ENCODE peak calls at places on chromosomes 7 and 10, in six cellular contexts. One of them, this sample, is unnamed.

GRCh38 chr10:69409968-69410367 is 6.8 kb downstream of the TACR2 start:
- DNase-seq in upper lobe of right lung: no peak
- DNase-seq in EL: no peak
- DNase-seq in GM23338: no peak
- DNase-seq in suprapubic skin: no peak
- DNase-seq in neural crest cell: no peak
- DNase-seq in this sample: no peak

GRCh38 chr10:47134166-47134565 is 165.8 kb upstream of the GDF10 start:
- DNase-seq in upper lobe of right lung: no peak
- DNase-seq in EL: no peak
- DNase-seq in GM23338: no peak
- DNase-seq in suprapubic skin: no peak
- DNase-seq in neural crest cell: no peak
- DNase-seq in this sample: no peak

GRCh38 chr7:107078517-107078966 is 34.0 kb downstream of the PRKAR2B start:
- DNase-seq in upper lobe of right lung: peak
- DNase-seq in EL: peak
- DNase-seq in GM23338: no peak
- DNase-seq in suprapubic skin: no peak
- DNase-seq in neural crest cell: no peak
- DNase-seq in this sample: no peak

GRCh38 chr10:99682032-99682431 is 22.7 kb downstream of the ENTPD7 start:
- DNase-seq in upper lobe of right lung: no peak
- DNase-seq in EL: no peak
- DNase-seq in GM23338: no peak
- DNase-seq in suprapubic skin: no peak
- DNase-seq in neural crest cell: no peak
- DNase-seq in this sample: no peak

GRCh38 chr7:73740771-73741170 is 2.2 kb upstream of the ABHD11 start:
- DNase-seq in upper lobe of right lung: no peak
- DNase-seq in EL: no peak
- DNase-seq in GM23338: peak
- DNase-seq in suprapubic skin: no peak
- DNase-seq in neural crest cell: no peak
- DNase-seq in this sample: no peak

GRCh38 chr7:83365746-83366145 is 203.1 kb upstream of the PCLO start:
- DNase-seq in upper lobe of right lung: no peak
- DNase-seq in EL: no peak
- DNase-seq in GM23338: no peak
- DNase-seq in suprapubic skin: no peak
- DNase-seq in neural crest cell: no peak
- DNase-seq in this sample: no peak

GRCh38 chr10:48804740-48805182 is 120.1 kb downstream of the WDFY4 start:
- DNase-seq in upper lobe of right lung: no peak
- DNase-seq in EL: no peak
- DNase-seq in GM23338: no peak
- DNase-seq in suprapubic skin: no peak
- DNase-seq in neural crest cell: no peak
- DNase-seq in this sample: no peak

GRCh38 chr7:90320801-90321494 is at the start of gene FAM237B:
- DNase-seq in upper lobe of right lung: no peak
- DNase-seq in EL: peak
- DNase-seq in GM23338: peak
- DNase-seq in suprapubic skin: no peak
- DNase-seq in neural crest cell: peak
- DNase-seq in this sample: no peak

GRCh38 chr7:130095812-130096211 is 25.5 kb downstream of the KLHDC10 start:
- DNase-seq in upper lobe of right lung: no peak
- DNase-seq in EL: peak
- DNase-seq in GM23338: no peak
- DNase-seq in suprapubic skin: no peak
- DNase-seq in neural crest cell: no peak
- DNase-seq in this sample: no peak

GRCh38 chr7:145919712-145920111 is 196.9 kb upstream of the CNTNAP2 start:
- DNase-seq in upper lobe of right lung: no peak
- DNase-seq in EL: no peak
- DNase-seq in GM23338: no peak
- DNase-seq in suprapubic skin: no peak
- DNase-seq in neural crest cell: no peak
- DNase-seq in this sample: no peak

GRCh38 chr10:101079874-101080273 is 18.1 kb downstream of the KAZALD1 start:
- DNase-seq in upper lobe of right lung: no peak
- DNase-seq in EL: no peak
- DNase-seq in GM23338: no peak
- DNase-seq in suprapubic skin: no peak
- DNase-seq in neural crest cell: no peak
- DNase-seq in this sample: no peak

GRCh38 chr10:103616705-103617361 is 123.3 kb downstream of the NEURL1 start:
- DNase-seq in upper lobe of right lung: no peak
- DNase-seq in EL: no peak
- DNase-seq in GM23338: no peak
- DNase-seq in suprapubic skin: peak
- DNase-seq in neural crest cell: no peak
- DNase-seq in this sample: no peak

GRCh38 chr7:75995052-75995471 is 667 bp upstream of the TMEM120A start:
- DNase-seq in upper lobe of right lung: no peak
- DNase-seq in EL: no peak
- DNase-seq in GM23338: no peak
- DNase-seq in suprapubic skin: no peak
- DNase-seq in neural crest cell: no peak
- DNase-seq in this sample: no peak

GRCh38 chr7:22784346-22784745 is 38.3 kb downstream of the TOMM7 start:
- DNase-seq in upper lobe of right lung: no peak
- DNase-seq in EL: no peak
- DNase-seq in GM23338: no peak
- DNase-seq in suprapubic skin: no peak
- DNase-seq in neural crest cell: no peak
- DNase-seq in this sample: no peak

GRCh38 chr10:66284621-66285020 is 641.2 kb upstream of the LRRTM3 start:
- DNase-seq in upper lobe of right lung: no peak
- DNase-seq in EL: no peak
- DNase-seq in GM23338: no peak
- DNase-seq in suprapubic skin: no peak
- DNase-seq in neural crest cell: no peak
- DNase-seq in this sample: no peak

GRCh38 chr7:107007004-107007891 is 37.3 kb upstream of the PRKAR2B start:
- DNase-seq in upper lobe of right lung: no peak
- DNase-seq in EL: no peak
- DNase-seq in GM23338: no peak
- DNase-seq in suprapubic skin: no peak
- DNase-seq in neural crest cell: no peak
- DNase-seq in this sample: no peak

GRCh38 chr10:48645600-48645999 is 39.1 kb upstream of the WDFY4 start:
- DNase-seq in upper lobe of right lung: no peak
- DNase-seq in EL: no peak
- DNase-seq in GM23338: no peak
- DNase-seq in suprapubic skin: no peak
- DNase-seq in neural crest cell: no peak
- DNase-seq in this sample: no peak

GRCh38 chr7:79050592-79050991 is 402.9 kb downstream of the MAGI2 start:
- DNase-seq in upper lobe of right lung: no peak
- DNase-seq in EL: peak
- DNase-seq in GM23338: no peak
- DNase-seq in suprapubic skin: no peak
- DNase-seq in neural crest cell: no peak
- DNase-seq in this sample: no peak

GRCh38 chr7:920351-921070 is 34.0 kb downstream of the ADAP1 start:
- DNase-seq in upper lobe of right lung: peak
- DNase-seq in EL: no peak
- DNase-seq in GM23338: no peak
- DNase-seq in suprapubic skin: peak
- DNase-seq in neural crest cell: no peak
- DNase-seq in this sample: peak

GRCh38 chr10:20573924-20574323 is 323.2 kb downstream of the NEBL start:
- DNase-seq in upper lobe of right lung: no peak
- DNase-seq in EL: no peak
- DNase-seq in GM23338: no peak
- DNase-seq in suprapubic skin: no peak
- DNase-seq in neural crest cell: no peak
- DNase-seq in this sample: no peak

GRCh38 chr7:7176421-7177043 is 5.8 kb upstream of the C1GALT1 start:
- DNase-seq in upper lobe of right lung: no peak
- DNase-seq in EL: peak
- DNase-seq in GM23338: peak
- DNase-seq in suprapubic skin: no peak
- DNase-seq in neural crest cell: no peak
- DNase-seq in this sample: no peak

This sample was measured in caudate nucleus.